ENCODE peak calls at places on chromosomes 1 and 21, in five cellular contexts. X, K, A, E and Z are unnamed samples.
A peak's percentile ranks its signal among the peaks of the same experiment; 100 is the strongest.

GRCh38 chr1:177959793-177960515 is 9.9 kb downstream of the SEC16B start:
- DNase-seq in X (peak; percentile 34), K (no peak), A (no peak), E (no peak), Z (no peak)

GRCh38 chr1:39776400-39776713 is 5.2 kb upstream of the OXCT2 start:
- DNase-seq in X (no peak), K (no peak), A (no peak), E (no peak), Z (peak; percentile 65)

GRCh38 chr1:232689714-232690113 is 59.8 kb upstream of the SIPA1L2 start:
- DNase-seq in X (no peak), K (no peak), A (no peak), E (no peak), Z (no peak)

GRCh38 chr1:41504126-41505035 is 19.9 kb upstream of the EDN2 start:
- DNase-seq in X (peak; percentile 51), K (no peak), A (no peak), E (no peak), Z (no peak)

GRCh38 chr1:153881764-153882163 is 41.0 kb downstream of the GATAD2B start:
- DNase-seq in X (peak; percentile 24), K (no peak), A (no peak), E (no peak), Z (no peak)

GRCh38 chr21:26945916-26946315 is 21.0 kb downstream of the ADAMTS5 start:
- DNase-seq in X (no peak), K (peak; percentile 53), A (no peak), E (no peak), Z (no peak)

GRCh38 chr1:176058686-176059085 is 148.4 kb downstream of the COP1 start:
- DNase-seq in X (no peak), K (no peak), A (no peak), E (no peak), Z (no peak)

GRCh38 chr1:234721476-234722266 is 111.7 kb upstream of the IRF2BP2 start:
- DNase-seq in X (peak; percentile 97), K (peak; percentile 70), A (no peak), E (no peak), Z (peak; percentile 75)

GRCh38 chr1:113538225-113538624 is 147.9 kb downstream of the MAGI3 start:
- DNase-seq in X (peak; percentile 40), K (no peak), A (no peak), E (no peak), Z (no peak)

GRCh38 chr1:29708381-29708780 is 472.1 kb downstream of the PTPRU start:
- DNase-seq in X (no peak), K (no peak), A (no peak), E (no peak), Z (no peak)

GRCh38 chr1:21574464-21575151 is 65.4 kb downstream of the ALPL start:
- DNase-seq in X (no peak), K (peak; percentile 85), A (no peak), E (peak; percentile 65), Z (no peak)

GRCh38 chr1:117686907-117687306 is 81.1 kb downstream of the TENT5C start:
- DNase-seq in X (peak; percentile 69), K (no peak), A (no peak), E (no peak), Z (no peak)

GRCh38 chr1:225896937-225897549 is 8.1 kb upstream of the LEFTY1 start:
- DNase-seq in X (no peak), K (no peak), A (peak; percentile 32), E (no peak), Z (no peak)

GRCh38 chr1:20187103-20187812 is 940 bp upstream of the PLA2G2C start:
- DNase-seq in X (no peak), K (no peak), A (no peak), E (no peak), Z (no peak)

GRCh38 chr1:207789792-207790787 is 38.2 kb downstream of the CD46 start:
- DNase-seq in X (peak; percentile 72), K (no peak), A (no peak), E (no peak), Z (no peak)

GRCh38 chr1:172720325-172720724 is 61.4 kb downstream of the FASLG start:
- DNase-seq in X (no peak), K (no peak), A (no peak), E (no peak), Z (no peak)

GRCh38 chr1:1883092-1883858 is 7.6 kb downstream of the GNB1 start:
- DNase-seq in X (no peak), K (no peak), A (no peak), E (no peak), Z (no peak)

GRCh38 chr21:34200288-34200905 is 127.0 kb downstream of the MRPS6 start:
- DNase-seq in X (peak; percentile 74), K (no peak), A (no peak), E (no peak), Z (no peak)

GRCh38 chr21:45082715-45083114 is 8.3 kb downstream of the ADARB1 start:
- DNase-seq in X (no peak), K (no peak), A (no peak), E (no peak), Z (no peak)

GRCh38 chr1:116673935-116674630 is 6.5 kb upstream of the IGSF3 start:
- DNase-seq in X (no peak), K (no peak), A (no peak), E (no peak), Z (no peak)

GRCh38 chr1:186188004-186188539 is 187.0 kb downstream of the TPR start:
- DNase-seq in X (peak; percentile 52), K (no peak), A (no peak), E (no peak), Z (no peak)

GRCh38 chr1:6098303-6099215 is 52.9 kb downstream of the KCNAB2 start:
- DNase-seq in X (peak; percentile 57), K (peak; percentile 52), A (no peak), E (peak; percentile 50), Z (no peak)

GRCh38 chr1:7010534-7011200 is 225.4 kb downstream of the CAMTA1 start:
- DNase-seq in X (no peak), K (no peak), A (no peak), E (no peak), Z (no peak)

GRCh38 chr1:1629430-1630190 is 2.4 kb upstream of the MMP23B start:
- DNase-seq in X (no peak), K (peak; percentile 49), A (peak; percentile 63), E (peak; percentile 25), Z (peak; percentile 61)

GRCh38 chr1:210246447-210246846 is 13.9 kb downstream of the SERTAD4 start:
- DNase-seq in X (peak; percentile 56), K (no peak), A (no peak), E (no peak), Z (no peak)